ENCODE peak calls at places on chromosomes 16 and 17, in nine cellular contexts. F is body of pancreas; R is AG09309; H is activated CD4-positive, alpha-beta memory T cell treated with anti-CD3 and anti-CD28 coated beads, Interleukin-2, amount 10 ng/mL, durations not matched to agents 7 days and 5 days; A is hippocampal formation; C is frontal cortex; W is HEK293T; B is HCEC 1CT; E is NCI-H1092. S is an unnamed sample.

GRCh38 chr17:7844292-7845154 is 10.3 kb upstream of the TMEM88 start:
- DNase-seq in B (peak), H (peak), F (peak), R (no peak), A (peak), C (peak), E (peak), W (peak), S (peak)

GRCh38 chr16:53504161-53504663 is 1.2 kb upstream of the AKTIP start:
- DNase-seq in W (no peak), A (peak), R (no peak), F (peak), H (peak), C (no peak), E (peak), B (peak), S (peak)

GRCh38 chr17:81885869-81886548 is 5.4 kb downstream of the ALYREF start:
- DNase-seq in R (no peak), H (no peak), W (no peak), E (no peak), F (no peak), B (peak), C (no peak), A (no peak), S (no peak)

GRCh38 chr17:44307387-44308186 is 814 bp upstream of the RUNDC3A start:
- DNase-seq in H (no peak), C (peak), E (peak), B (peak), R (no peak), F (peak), W (peak), A (peak), S (no peak)

GRCh38 chr17:45579529-45580495 is 89.3 kb upstream of the PLEKHM1 start:
- DNase-seq in B (no peak), F (no peak), R (no peak), H (no peak), W (peak), A (no peak), C (no peak), E (no peak), S (no peak)

GRCh38 chr16:27286446-27286845 is 17.9 kb upstream of the NSMCE1 start:
- DNase-seq in B (peak), C (no peak), H (no peak), E (no peak), R (peak), F (no peak), A (no peak), W (no peak), S (no peak)

GRCh38 chr17:1481736-1482135 is 10.8 kb downstream of the MYO1C start:
- DNase-seq in B (no peak), A (no peak), R (no peak), E (no peak), F (no peak), C (no peak), W (no peak), H (no peak), S (no peak)

GRCh38 chr17:81184596-81184995 is 18.6 kb upstream of the AATK start:
- DNase-seq in R (no peak), E (no peak), A (no peak), F (no peak), C (no peak), H (no peak), B (no peak), W (no peak), S (no peak)

GRCh38 chr16:49875812-49876715 is 20.2 kb upstream of the ZNF423 start:
- DNase-seq in F (peak), C (no peak), B (no peak), R (no peak), H (no peak), W (no peak), A (no peak), E (no peak), S (no peak)

GRCh38 chr16:55118701-55119260 is 188.1 kb downstream of the IRX5 start:
- DNase-seq in C (no peak), B (no peak), W (no peak), E (no peak), R (no peak), H (no peak), F (no peak), A (no peak), S (no peak)

S was measured in activated CD8-positive, alpha-beta memory T cell treated with anti-CD3 and anti-CD28 coated beads, Interleukin-2, amount 10 ng/mL, durations not matched to agents 7 days and 5 days.